ENCODE peak calls at places on chromosomes 11 and 22, in five cellular contexts. L, H, F, O and M are unnamed samples.

GRCh38 chr22:31520036-31520435 is 23.7 kb downstream of the SFI1 start:
- DNase-seq in L (no peak), H (no peak), F (no peak), O (no peak), M (no peak)

GRCh38 chr22:30230330-30230729 is 16.2 kb downstream of the LIF start:
- DNase-seq in L (no peak), H (no peak), F (no peak), O (no peak), M (no peak)

GRCh38 chr11:105923814-105924213 is 98.2 kb downstream of the MSANTD4 start:
- DNase-seq in L (no peak), H (no peak), F (no peak), O (no peak), M (no peak)

GRCh38 chr11:134584706-134585445 is 172.8 kb upstream of the B3GAT1 start:
- DNase-seq in L (no peak), H (no peak), F (no peak), O (no peak), M (no peak)

GRCh38 chr11:102874842-102875241 is at the start of gene MMP12:
- DNase-seq in L (no peak), H (no peak), F (no peak), O (no peak), M (no peak)

GRCh38 chr22:42066133-42066761 is 4.4 kb downstream of the NAGA start:
- DNase-seq in L (no peak), H (no peak), F (no peak), O (no peak), M (no peak)

GRCh38 chr11:124763156-124763947 is 1.3 kb upstream of the ESAM start:
- DNase-seq in L (no peak), H (peak), F (peak), O (peak), M (peak)

GRCh38 chr22:33656808-33657628 is 263.3 kb downstream of the LARGE1 start:
- DNase-seq in L (no peak), H (no peak), F (no peak), O (no peak), M (no peak)

GRCh38 chr11:91104237-91104636 is 881.4 kb upstream of the CHORDC1 start:
- DNase-seq in L (no peak), H (peak), F (no peak), O (no peak), M (no peak)

GRCh38 chr11:23897453-23898289 is 599.2 kb upstream of the LUZP2 start:
- DNase-seq in L (no peak), H (peak), F (no peak), O (no peak), M (no peak)

GRCh38 chr22:44539467-44540063 is 41.5 kb upstream of the RTL6 start:
- DNase-seq in L (no peak), H (no peak), F (no peak), O (no peak), M (no peak)

GRCh38 chr11:26618441-26618840 is 46.4 kb upstream of the MUC15 start:
- DNase-seq in L (no peak), H (no peak), F (no peak), O (no peak), M (no peak)
- H3K4me2 ChIP-seq in L (no peak), H (no peak), F (no peak), O (no peak), M (peak)

DNA sequence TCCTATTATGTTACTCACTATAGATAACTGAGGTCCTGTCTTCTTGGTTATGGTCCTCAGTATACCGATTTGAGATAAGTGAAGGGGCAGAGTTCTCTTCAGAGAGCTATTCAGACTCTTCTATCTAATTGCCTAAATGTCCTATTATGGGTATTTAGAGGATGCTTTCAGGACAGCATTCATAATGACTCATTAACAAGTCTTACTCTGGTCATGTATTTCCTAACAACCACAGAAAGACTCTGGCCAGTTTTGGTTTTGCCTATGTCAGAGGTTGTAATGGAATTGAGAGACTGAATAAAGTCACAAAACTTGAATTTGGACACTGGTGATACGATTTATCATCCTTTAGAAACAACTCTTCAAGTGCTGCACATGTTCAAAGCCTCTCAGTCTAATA is 1233.0 kb downstream of the JRKL start:
- DNase-seq in L (no peak), H (no peak), F (no peak), O (no peak), M (no peak)
- TF ChIP-seq JUNB in L (no peak), H (no peak), F (no peak), O (no peak), M (no peak)

DNA sequence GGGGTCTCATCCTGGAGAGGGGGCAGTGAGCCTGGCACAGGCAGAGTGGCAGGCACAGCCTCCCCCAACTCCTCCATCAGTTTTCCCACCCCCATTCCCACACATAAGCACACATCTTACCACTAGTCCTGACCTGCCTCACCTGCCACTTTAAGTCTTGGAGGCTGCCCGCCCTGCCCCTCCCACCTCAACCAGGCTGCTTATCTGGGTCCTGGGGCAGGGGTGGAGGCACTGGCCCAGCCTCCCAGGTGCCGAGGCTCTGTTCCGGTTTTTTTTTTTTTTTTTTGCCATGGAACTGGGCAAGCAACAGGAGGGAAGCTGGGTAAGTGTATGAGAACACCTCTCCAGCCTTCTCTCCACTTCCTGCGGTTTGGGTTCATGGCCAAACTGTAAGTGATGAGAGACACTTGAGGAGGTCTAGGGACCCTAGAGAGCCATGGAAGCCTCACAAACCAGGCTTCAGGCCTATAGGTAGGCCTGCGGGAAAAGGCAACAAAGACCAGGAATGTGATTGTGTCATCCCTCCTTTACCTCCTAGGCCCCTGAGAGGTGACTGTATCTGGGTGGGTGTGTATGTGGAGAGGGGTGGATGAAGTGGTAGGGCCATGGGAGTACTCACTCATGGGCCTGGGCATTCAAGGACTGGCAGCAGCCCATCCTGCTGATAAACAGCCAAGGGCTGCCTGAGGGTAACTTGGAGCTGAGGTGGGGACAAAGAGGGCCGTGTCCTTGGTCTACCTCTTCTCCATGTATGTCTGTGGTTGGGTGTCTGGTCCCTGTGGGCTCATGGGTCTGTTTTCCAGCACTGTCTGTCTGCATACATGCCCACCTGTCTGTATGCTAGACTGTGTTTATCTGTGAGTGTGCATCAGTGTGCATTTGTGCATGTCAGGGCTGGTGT is 22.6 kb downstream of the PHLDB1 start:
- DNase-seq in L (no peak), H (no peak), F (no peak), O (no peak), M (no peak)
- H3K4me2 ChIP-seq in L (no peak), H (no peak), F (no peak), O (no peak), M (no peak)

DNA sequence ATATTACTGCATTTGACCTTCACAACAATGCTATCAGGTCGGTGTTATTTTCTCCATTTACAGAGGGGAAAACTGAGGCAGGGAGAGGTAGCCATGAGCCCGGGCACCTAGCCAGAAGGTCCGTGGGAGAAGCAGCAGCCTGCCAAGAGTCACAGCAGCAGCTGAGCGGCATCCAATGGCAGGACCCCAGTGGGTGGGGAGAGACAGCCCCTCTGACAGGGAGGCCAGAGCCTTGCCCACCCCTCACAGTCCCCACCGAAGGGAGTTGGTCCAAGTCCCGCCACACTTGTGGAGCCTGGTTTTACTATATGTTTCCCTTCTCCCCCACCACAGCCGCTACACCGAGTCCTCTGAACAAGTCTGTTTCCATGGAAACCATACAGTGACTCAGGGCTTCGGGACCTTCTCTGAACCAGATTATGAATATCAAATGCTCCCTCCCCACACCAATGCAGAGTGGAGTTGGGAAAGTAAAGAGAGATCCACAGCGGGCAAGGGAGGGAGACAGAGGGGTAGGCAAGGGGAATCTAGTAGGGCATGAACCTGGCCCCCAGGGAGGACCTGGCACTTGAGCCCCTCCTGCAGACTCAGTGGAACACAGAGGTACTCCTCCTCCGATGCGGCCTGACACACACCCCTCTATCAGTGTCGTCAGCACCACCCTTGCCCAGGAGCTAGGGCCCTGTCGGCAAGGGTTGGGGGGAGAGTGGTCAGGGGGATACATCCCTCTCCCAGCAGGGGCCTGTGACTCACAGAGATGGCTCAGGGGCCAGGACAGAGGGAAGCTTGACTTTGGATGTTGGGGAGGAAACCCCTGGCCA is 2.5 kb downstream of the CHST1 start:
- DNase-seq in L (no peak), H (peak), F (peak), O (peak), M (peak)
- TF ChIP-seq JUNB in L (no peak), H (no peak), F (no peak), O (no peak), M (no peak)

GRCh38 chr11:66418986-66419308 is 1.9 kb upstream of the NPAS4 start:
- DNase-seq in L (no peak), H (no peak), F (no peak), O (no peak), M (no peak)

GRCh38 chr11:66420671-66421476 is at the start of gene NPAS4:
- DNase-seq in L (no peak), H (no peak), F (no peak), O (no peak), M (peak)

GRCh38 chr11:66417000-66417399 is 3.8 kb upstream of the NPAS4 start:
- DNase-seq in L (no peak), H (no peak), F (no peak), O (no peak), M (peak)

GRCh38 chr11:66419825-66420224 is 1.0 kb upstream of the NPAS4 start:
- DNase-seq in L (no peak), H (no peak), F (no peak), O (no peak), M (peak)

GRCh38 chr11:66418168-66418985 is 2.5 kb upstream of the NPAS4 start:
- DNase-seq in L (peak), H (peak), F (peak), O (peak), M (peak)
- H3K4me2 ChIP-seq in L (no peak), H (peak), F (no peak), O (no peak), M (peak)

DNA sequence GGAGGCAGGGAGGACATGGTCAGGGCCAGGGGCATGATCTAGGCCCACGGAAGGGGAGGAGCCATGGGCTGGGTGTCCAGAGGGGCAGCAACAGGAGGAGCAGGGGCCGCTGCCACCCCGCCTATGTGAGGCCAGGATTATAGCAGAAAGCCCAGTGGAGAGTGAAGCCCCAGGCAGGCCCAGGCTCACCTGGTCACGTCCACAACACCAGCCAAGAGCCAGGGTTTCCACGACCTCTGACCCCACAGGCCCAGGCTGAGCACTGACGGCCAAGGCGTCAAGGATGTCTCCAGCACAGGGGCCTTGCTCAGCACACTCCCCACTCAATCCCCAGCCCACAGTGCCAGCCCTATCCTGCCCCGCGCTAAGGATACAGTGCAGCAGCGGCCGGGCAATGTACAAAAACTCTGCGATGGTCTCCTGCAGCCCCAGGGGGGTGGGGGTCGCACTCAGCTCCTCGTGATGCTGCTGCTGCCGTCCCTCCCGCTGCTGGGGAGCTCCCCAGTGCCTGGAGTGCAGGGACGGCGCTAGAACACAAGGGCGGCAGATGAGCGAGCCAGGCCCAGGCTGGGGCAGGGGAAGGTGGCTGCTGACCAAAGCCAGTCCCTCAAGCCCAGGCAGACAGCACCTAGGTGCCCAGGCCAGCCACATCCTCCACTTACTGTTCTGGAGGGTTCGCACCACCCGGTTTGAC is 3.6 kb downstream of the PEX16 start:
- DNase-seq in L (no peak), H (no peak), F (no peak), O (no peak), M (no peak)
- TF ChIP-seq JUNB in L (no peak), H (no peak), F (no peak), O (no peak), M (no peak)

GRCh38 chr22:26057731-26058130 is 111.5 kb upstream of the SEZ6L start:
- DNase-seq in L (no peak), H (no peak), F (no peak), O (no peak), M (no peak)
- H3K4me2 ChIP-seq in L (no peak), H (no peak), F (no peak), O (no peak), M (no peak)